ENCODE peak calls at places on chromosomes 4 and X, in nine cellular contexts. One of them, this sample, is unnamed.

GRCh38 chr4:169640261-169640880 is 20.0 kb downstream of the CLCN3 start:
- DNase-seq in stimulated activated CD4-positive, alpha-beta T cell treated with anti-CD3 and anti-CD28 coated beads, Interleukin-4, amount 100 ng/mL, for 48 hours: no peak
- DNase-seq in activated T-helper 1 cell treated with Interleukin-2 at 50 U/mL for 16 hours: no peak
- DNase-seq in endothelial cell: no peak
- DNase-seq in type B pancreatic cell: no peak
- DNase-seq in fibroblast of the conjunctiva: peak
- DNase-seq in mesothelial cell of epicardium: no peak
- DNase-seq in activated CD4-positive, alpha-beta T cell treated with anti-CD3 and anti-CD28 coated beads, Interleukin-2, amount 10 ng/mL, durations not matched to agents 7 days and 5 days: no peak
- DNase-seq in fibroblast of lung: peak
- DNase-seq in this sample: no peak

GRCh38 chrX:97685753-97686152 is 802.0 kb downstream of the RPA4 start:
- DNase-seq in stimulated activated CD4-positive, alpha-beta T cell treated with anti-CD3 and anti-CD28 coated beads, Interleukin-4, amount 100 ng/mL, for 48 hours: no peak
- DNase-seq in activated T-helper 1 cell treated with Interleukin-2 at 50 U/mL for 16 hours: no peak
- DNase-seq in endothelial cell: peak
- DNase-seq in type B pancreatic cell: no peak
- DNase-seq in fibroblast of the conjunctiva: no peak
- DNase-seq in mesothelial cell of epicardium: no peak
- DNase-seq in activated CD4-positive, alpha-beta T cell treated with anti-CD3 and anti-CD28 coated beads, Interleukin-2, amount 10 ng/mL, durations not matched to agents 7 days and 5 days: peak
- DNase-seq in fibroblast of lung: peak
- DNase-seq in this sample: peak

GRCh38 chr4:56252561-56253152 is 134.6 kb downstream of the AASDH start:
- DNase-seq in stimulated activated CD4-positive, alpha-beta T cell treated with anti-CD3 and anti-CD28 coated beads, Interleukin-4, amount 100 ng/mL, for 48 hours: no peak
- DNase-seq in activated T-helper 1 cell treated with Interleukin-2 at 50 U/mL for 16 hours: no peak
- DNase-seq in endothelial cell: no peak
- DNase-seq in type B pancreatic cell: no peak
- DNase-seq in fibroblast of the conjunctiva: no peak
- DNase-seq in mesothelial cell of epicardium: no peak
- DNase-seq in activated CD4-positive, alpha-beta T cell treated with anti-CD3 and anti-CD28 coated beads, Interleukin-2, amount 10 ng/mL, durations not matched to agents 7 days and 5 days: no peak
- DNase-seq in fibroblast of lung: no peak
- DNase-seq in this sample: no peak

GRCh38 chr4:121668368-121669162 is 28.2 kb downstream of the ANXA5 start:
- DNase-seq in stimulated activated CD4-positive, alpha-beta T cell treated with anti-CD3 and anti-CD28 coated beads, Interleukin-4, amount 100 ng/mL, for 48 hours: no peak
- DNase-seq in activated T-helper 1 cell treated with Interleukin-2 at 50 U/mL for 16 hours: no peak
- DNase-seq in endothelial cell: no peak
- DNase-seq in type B pancreatic cell: no peak
- DNase-seq in fibroblast of the conjunctiva: peak
- DNase-seq in mesothelial cell of epicardium: no peak
- DNase-seq in activated CD4-positive, alpha-beta T cell treated with anti-CD3 and anti-CD28 coated beads, Interleukin-2, amount 10 ng/mL, durations not matched to agents 7 days and 5 days: no peak
- DNase-seq in fibroblast of lung: peak
- DNase-seq in this sample: no peak

GRCh38 chr4:180909279-180909678 is 1333.9 kb upstream of the TENM3 start:
- DNase-seq in stimulated activated CD4-positive, alpha-beta T cell treated with anti-CD3 and anti-CD28 coated beads, Interleukin-4, amount 100 ng/mL, for 48 hours: no peak
- DNase-seq in activated T-helper 1 cell treated with Interleukin-2 at 50 U/mL for 16 hours: no peak
- DNase-seq in endothelial cell: no peak
- DNase-seq in type B pancreatic cell: no peak
- DNase-seq in fibroblast of the conjunctiva: no peak
- DNase-seq in mesothelial cell of epicardium: no peak
- DNase-seq in activated CD4-positive, alpha-beta T cell treated with anti-CD3 and anti-CD28 coated beads, Interleukin-2, amount 10 ng/mL, durations not matched to agents 7 days and 5 days: no peak
- DNase-seq in fibroblast of lung: no peak
- DNase-seq in this sample: no peak

GRCh38 chrX:114582698-114583395 is 1.0 kb upstream of the HTR2C start:
- DNase-seq in stimulated activated CD4-positive, alpha-beta T cell treated with anti-CD3 and anti-CD28 coated beads, Interleukin-4, amount 100 ng/mL, for 48 hours: no peak
- DNase-seq in activated T-helper 1 cell treated with Interleukin-2 at 50 U/mL for 16 hours: no peak
- DNase-seq in endothelial cell: no peak
- DNase-seq in type B pancreatic cell: no peak
- DNase-seq in fibroblast of the conjunctiva: no peak
- DNase-seq in mesothelial cell of epicardium: no peak
- DNase-seq in activated CD4-positive, alpha-beta T cell treated with anti-CD3 and anti-CD28 coated beads, Interleukin-2, amount 10 ng/mL, durations not matched to agents 7 days and 5 days: no peak
- DNase-seq in fibroblast of lung: no peak
- DNase-seq in this sample: no peak

GRCh38 chr4:121072836-121073362 is 564 bp upstream of the NDNF start:
- DNase-seq in stimulated activated CD4-positive, alpha-beta T cell treated with anti-CD3 and anti-CD28 coated beads, Interleukin-4, amount 100 ng/mL, for 48 hours: no peak
- DNase-seq in activated T-helper 1 cell treated with Interleukin-2 at 50 U/mL for 16 hours: no peak
- DNase-seq in endothelial cell: peak
- DNase-seq in type B pancreatic cell: peak
- DNase-seq in fibroblast of the conjunctiva: no peak
- DNase-seq in mesothelial cell of epicardium: peak
- DNase-seq in activated CD4-positive, alpha-beta T cell treated with anti-CD3 and anti-CD28 coated beads, Interleukin-2, amount 10 ng/mL, durations not matched to agents 7 days and 5 days: no peak
- DNase-seq in fibroblast of lung: no peak
- DNase-seq in this sample: no peak

GRCh38 chr4:74583066-74583700 is 138.2 kb downstream of the AREG start:
- DNase-seq in stimulated activated CD4-positive, alpha-beta T cell treated with anti-CD3 and anti-CD28 coated beads, Interleukin-4, amount 100 ng/mL, for 48 hours: no peak
- DNase-seq in activated T-helper 1 cell treated with Interleukin-2 at 50 U/mL for 16 hours: no peak
- DNase-seq in endothelial cell: no peak
- DNase-seq in type B pancreatic cell: no peak
- DNase-seq in fibroblast of the conjunctiva: no peak
- DNase-seq in mesothelial cell of epicardium: no peak
- DNase-seq in activated CD4-positive, alpha-beta T cell treated with anti-CD3 and anti-CD28 coated beads, Interleukin-2, amount 10 ng/mL, durations not matched to agents 7 days and 5 days: no peak
- DNase-seq in fibroblast of lung: peak
- DNase-seq in this sample: no peak

GRCh38 chr4:110442309-110442708 is 33.6 kb upstream of the ENPEP start:
- DNase-seq in stimulated activated CD4-positive, alpha-beta T cell treated with anti-CD3 and anti-CD28 coated beads, Interleukin-4, amount 100 ng/mL, for 48 hours: no peak
- DNase-seq in activated T-helper 1 cell treated with Interleukin-2 at 50 U/mL for 16 hours: no peak
- DNase-seq in endothelial cell: no peak
- DNase-seq in type B pancreatic cell: no peak
- DNase-seq in fibroblast of the conjunctiva: no peak
- DNase-seq in mesothelial cell of epicardium: no peak
- DNase-seq in activated CD4-positive, alpha-beta T cell treated with anti-CD3 and anti-CD28 coated beads, Interleukin-2, amount 10 ng/mL, durations not matched to agents 7 days and 5 days: no peak
- DNase-seq in fibroblast of lung: no peak
- DNase-seq in this sample: no peak

GRCh38 chr4:2977116-2978097 is 14.0 kb downstream of the GRK4 start:
- DNase-seq in stimulated activated CD4-positive, alpha-beta T cell treated with anti-CD3 and anti-CD28 coated beads, Interleukin-4, amount 100 ng/mL, for 48 hours: no peak
- DNase-seq in activated T-helper 1 cell treated with Interleukin-2 at 50 U/mL for 16 hours: no peak
- DNase-seq in endothelial cell: no peak
- DNase-seq in type B pancreatic cell: no peak
- DNase-seq in fibroblast of the conjunctiva: no peak
- DNase-seq in mesothelial cell of epicardium: no peak
- DNase-seq in activated CD4-positive, alpha-beta T cell treated with anti-CD3 and anti-CD28 coated beads, Interleukin-2, amount 10 ng/mL, durations not matched to agents 7 days and 5 days: no peak
- DNase-seq in fibroblast of lung: peak
- DNase-seq in this sample: peak

GRCh38 chrX:111041018-111041462 is 55.0 kb upstream of the PAK3 start:
- DNase-seq in stimulated activated CD4-positive, alpha-beta T cell treated with anti-CD3 and anti-CD28 coated beads, Interleukin-4, amount 100 ng/mL, for 48 hours: no peak
- DNase-seq in activated T-helper 1 cell treated with Interleukin-2 at 50 U/mL for 16 hours: no peak
- DNase-seq in endothelial cell: no peak
- DNase-seq in type B pancreatic cell: no peak
- DNase-seq in fibroblast of the conjunctiva: peak
- DNase-seq in mesothelial cell of epicardium: no peak
- DNase-seq in activated CD4-positive, alpha-beta T cell treated with anti-CD3 and anti-CD28 coated beads, Interleukin-2, amount 10 ng/mL, durations not matched to agents 7 days and 5 days: no peak
- DNase-seq in fibroblast of lung: peak
- DNase-seq in this sample: no peak

GRCh38 chr4:138665851-138666250 is 349.7 kb upstream of the NOCT start:
- DNase-seq in stimulated activated CD4-positive, alpha-beta T cell treated with anti-CD3 and anti-CD28 coated beads, Interleukin-4, amount 100 ng/mL, for 48 hours: no peak
- DNase-seq in activated T-helper 1 cell treated with Interleukin-2 at 50 U/mL for 16 hours: no peak
- DNase-seq in endothelial cell: no peak
- DNase-seq in type B pancreatic cell: no peak
- DNase-seq in fibroblast of the conjunctiva: no peak
- DNase-seq in mesothelial cell of epicardium: no peak
- DNase-seq in activated CD4-positive, alpha-beta T cell treated with anti-CD3 and anti-CD28 coated beads, Interleukin-2, amount 10 ng/mL, durations not matched to agents 7 days and 5 days: no peak
- DNase-seq in fibroblast of lung: no peak
- DNase-seq in this sample: no peak

GRCh38 chrX:152428089-152428488 is 23.0 kb downstream of the GABRA3 start:
- DNase-seq in stimulated activated CD4-positive, alpha-beta T cell treated with anti-CD3 and anti-CD28 coated beads, Interleukin-4, amount 100 ng/mL, for 48 hours: no peak
- DNase-seq in activated T-helper 1 cell treated with Interleukin-2 at 50 U/mL for 16 hours: no peak
- DNase-seq in endothelial cell: no peak
- DNase-seq in type B pancreatic cell: no peak
- DNase-seq in fibroblast of the conjunctiva: no peak
- DNase-seq in mesothelial cell of epicardium: no peak
- DNase-seq in activated CD4-positive, alpha-beta T cell treated with anti-CD3 and anti-CD28 coated beads, Interleukin-2, amount 10 ng/mL, durations not matched to agents 7 days and 5 days: no peak
- DNase-seq in fibroblast of lung: peak
- DNase-seq in this sample: no peak

GRCh38 chr4:95068401-95068800 is 310.6 kb downstream of the BMPR1B start:
- DNase-seq in stimulated activated CD4-positive, alpha-beta T cell treated with anti-CD3 and anti-CD28 coated beads, Interleukin-4, amount 100 ng/mL, for 48 hours: no peak
- DNase-seq in activated T-helper 1 cell treated with Interleukin-2 at 50 U/mL for 16 hours: no peak
- DNase-seq in endothelial cell: no peak
- DNase-seq in type B pancreatic cell: no peak
- DNase-seq in fibroblast of the conjunctiva: no peak
- DNase-seq in mesothelial cell of epicardium: no peak
- DNase-seq in activated CD4-positive, alpha-beta T cell treated with anti-CD3 and anti-CD28 coated beads, Interleukin-2, amount 10 ng/mL, durations not matched to agents 7 days and 5 days: no peak
- DNase-seq in fibroblast of lung: no peak
- DNase-seq in this sample: no peak

GRCh38 chr4:52423967-52424366 is 235.1 kb downstream of the USP46 start:
- DNase-seq in stimulated activated CD4-positive, alpha-beta T cell treated with anti-CD3 and anti-CD28 coated beads, Interleukin-4, amount 100 ng/mL, for 48 hours: no peak
- DNase-seq in activated T-helper 1 cell treated with Interleukin-2 at 50 U/mL for 16 hours: no peak
- DNase-seq in endothelial cell: no peak
- DNase-seq in type B pancreatic cell: no peak
- DNase-seq in fibroblast of the conjunctiva: no peak
- DNase-seq in mesothelial cell of epicardium: no peak
- DNase-seq in activated CD4-positive, alpha-beta T cell treated with anti-CD3 and anti-CD28 coated beads, Interleukin-2, amount 10 ng/mL, durations not matched to agents 7 days and 5 days: no peak
- DNase-seq in fibroblast of lung: no peak
- DNase-seq in this sample: no peak

GRCh38 chr4:114607086-114607485 is 8.5 kb downstream of the UGT8 start:
- DNase-seq in stimulated activated CD4-positive, alpha-beta T cell treated with anti-CD3 and anti-CD28 coated beads, Interleukin-4, amount 100 ng/mL, for 48 hours: no peak
- DNase-seq in activated T-helper 1 cell treated with Interleukin-2 at 50 U/mL for 16 hours: no peak
- DNase-seq in endothelial cell: no peak
- DNase-seq in type B pancreatic cell: no peak
- DNase-seq in fibroblast of the conjunctiva: no peak
- DNase-seq in mesothelial cell of epicardium: no peak
- DNase-seq in activated CD4-positive, alpha-beta T cell treated with anti-CD3 and anti-CD28 coated beads, Interleukin-2, amount 10 ng/mL, durations not matched to agents 7 days and 5 days: no peak
- DNase-seq in fibroblast of lung: no peak
- DNase-seq in this sample: no peak

GRCh38 chr4:153735901-153736461 is 23.8 kb downstream of the RNF175 start:
- DNase-seq in stimulated activated CD4-positive, alpha-beta T cell treated with anti-CD3 and anti-CD28 coated beads, Interleukin-4, amount 100 ng/mL, for 48 hours: no peak
- DNase-seq in activated T-helper 1 cell treated with Interleukin-2 at 50 U/mL for 16 hours: no peak
- DNase-seq in endothelial cell: no peak
- DNase-seq in type B pancreatic cell: no peak
- DNase-seq in fibroblast of the conjunctiva: no peak
- DNase-seq in mesothelial cell of epicardium: no peak
- DNase-seq in activated CD4-positive, alpha-beta T cell treated with anti-CD3 and anti-CD28 coated beads, Interleukin-2, amount 10 ng/mL, durations not matched to agents 7 days and 5 days: no peak
- DNase-seq in fibroblast of lung: peak
- DNase-seq in this sample: no peak

GRCh38 chr4:153451931-153452660 is 14.1 kb upstream of the TMEM131L start:
- DNase-seq in stimulated activated CD4-positive, alpha-beta T cell treated with anti-CD3 and anti-CD28 coated beads, Interleukin-4, amount 100 ng/mL, for 48 hours: no peak
- DNase-seq in activated T-helper 1 cell treated with Interleukin-2 at 50 U/mL for 16 hours: no peak
- DNase-seq in endothelial cell: no peak
- DNase-seq in type B pancreatic cell: no peak
- DNase-seq in fibroblast of the conjunctiva: no peak
- DNase-seq in mesothelial cell of epicardium: no peak
- DNase-seq in activated CD4-positive, alpha-beta T cell treated with anti-CD3 and anti-CD28 coated beads, Interleukin-2, amount 10 ng/mL, durations not matched to agents 7 days and 5 days: no peak
- DNase-seq in fibroblast of lung: no peak
- DNase-seq in this sample: no peak

GRCh38 chrX:16222123-16222522 is 54.8 kb downstream of the MAGEB17 start:
- DNase-seq in stimulated activated CD4-positive, alpha-beta T cell treated with anti-CD3 and anti-CD28 coated beads, Interleukin-4, amount 100 ng/mL, for 48 hours: no peak
- DNase-seq in activated T-helper 1 cell treated with Interleukin-2 at 50 U/mL for 16 hours: no peak
- DNase-seq in endothelial cell: no peak
- DNase-seq in type B pancreatic cell: no peak
- DNase-seq in fibroblast of the conjunctiva: no peak
- DNase-seq in mesothelial cell of epicardium: no peak
- DNase-seq in activated CD4-positive, alpha-beta T cell treated with anti-CD3 and anti-CD28 coated beads, Interleukin-2, amount 10 ng/mL, durations not matched to agents 7 days and 5 days: no peak
- DNase-seq in fibroblast of lung: peak
- DNase-seq in this sample: no peak

GRCh38 chr4:128721896-128722295 is 87.6 kb upstream of the JADE1 start:
- DNase-seq in stimulated activated CD4-positive, alpha-beta T cell treated with anti-CD3 and anti-CD28 coated beads, Interleukin-4, amount 100 ng/mL, for 48 hours: no peak
- DNase-seq in activated T-helper 1 cell treated with Interleukin-2 at 50 U/mL for 16 hours: no peak
- DNase-seq in endothelial cell: no peak
- DNase-seq in type B pancreatic cell: no peak
- DNase-seq in fibroblast of the conjunctiva: no peak
- DNase-seq in mesothelial cell of epicardium: no peak
- DNase-seq in activated CD4-positive, alpha-beta T cell treated with anti-CD3 and anti-CD28 coated beads, Interleukin-2, amount 10 ng/mL, durations not matched to agents 7 days and 5 days: no peak
- DNase-seq in fibroblast of lung: no peak
- DNase-seq in this sample: no peak

GRCh38 chr4:185534850-185535761 is at the start of gene PDLIM3:
- DNase-seq in stimulated activated CD4-positive, alpha-beta T cell treated with anti-CD3 and anti-CD28 coated beads, Interleukin-4, amount 100 ng/mL, for 48 hours: no peak
- DNase-seq in activated T-helper 1 cell treated with Interleukin-2 at 50 U/mL for 16 hours: no peak
- DNase-seq in endothelial cell: peak
- DNase-seq in type B pancreatic cell: no peak
- DNase-seq in fibroblast of the conjunctiva: no peak
- DNase-seq in mesothelial cell of epicardium: peak
- DNase-seq in activated CD4-positive, alpha-beta T cell treated with anti-CD3 and anti-CD28 coated beads, Interleukin-2, amount 10 ng/mL, durations not matched to agents 7 days and 5 days: no peak
- DNase-seq in fibroblast of lung: peak
- DNase-seq in this sample: peak